ENCODE peak calls at places on chromosomes 7 and 10, in eight cellular contexts. J is T-helper 17 cell; L is SK-N-DZ; H is CD8-positive, alpha-beta memory T cell; R is Calu3; W is naive thymus-derived CD4-positive, alpha-beta T cell; I is fibroblast of mammary gland; F is caudate nucleus. X is an unnamed sample.

GRCh38 chr7:10460474-10460873 is 513.2 kb upstream of the PHF14 start:
- DNase-seq in J (no peak), L (no peak), H (no peak), R (no peak), W (no peak), I (no peak), F (no peak), X (no peak)

GRCh38 chr10:6406220-6407033 is 173.6 kb downstream of the PRKCQ start:
- DNase-seq in J (no peak), L (no peak), H (no peak), R (peak; percentile 52), W (peak; percentile 15), I (peak; percentile 46), F (no peak), X (peak; percentile 63)

GRCh38 chr7:92768501-92769360 is 67.6 kb downstream of the CDK6 start:
- DNase-seq in J (no peak), L (peak; percentile 100), H (no peak), R (no peak), W (no peak), I (peak; percentile 76), F (no peak), X (no peak)

GRCh38 chr10:96369890-96370574 is 11.2 kb upstream of the OPALIN start:
- DNase-seq in J (no peak), L (no peak), H (no peak), R (peak; percentile 60), W (no peak), I (peak; percentile 23), F (peak; percentile 20), X (no peak)

GRCh38 chr10:124344266-124344590 is 74.5 kb downstream of the OAT start:
- DNase-seq in J (no peak), L (no peak), H (no peak), R (no peak), W (no peak), I (no peak), F (no peak), X (no peak)

GRCh38 chr7:156021476-156021875 is 209.2 kb upstream of the SHH start:
- DNase-seq in J (no peak), L (no peak), H (no peak), R (no peak), W (no peak), I (no peak), F (no peak), X (no peak)

GRCh38 chr10:47048533-47048905 is 137.3 kb downstream of the PTPN20 start:
- DNase-seq in J (no peak), L (no peak), H (no peak), R (no peak), W (no peak), I (no peak), F (no peak), X (no peak)

GRCh38 chr7:108114117-108114841 is 15.9 kb downstream of the LAMB4 start:
- DNase-seq in J (no peak), L (peak; percentile 31), H (no peak), R (peak; percentile 19), W (peak; percentile 5), I (no peak), F (no peak), X (no peak)

GRCh38 chr7:27129729-27130539 is 623 bp downstream of the HOXA4 start:
- DNase-seq in J (no peak), L (no peak), H (no peak), R (no peak), W (no peak), I (no peak), F (no peak), X (peak; percentile 77)

GRCh38 chr7:77532247-77532646 is 4.8 kb upstream of the PTPN12 start:
- DNase-seq in J (no peak), L (no peak), H (no peak), R (no peak), W (no peak), I (no peak), F (no peak), X (no peak)

GRCh38 chr10:17597386-17597785 is 19.8 kb downstream of the HACD1 start:
- DNase-seq in J (no peak), L (no peak), H (no peak), R (no peak), W (no peak), I (no peak), F (no peak), X (no peak)

GRCh38 chr7:3159039-3159438 is 115.4 kb upstream of the CARD11 start:
- DNase-seq in J (no peak), L (no peak), H (no peak), R (no peak), W (no peak), I (no peak), F (no peak), X (no peak)

GRCh38 chr7:2138146-2138765 is 94.5 kb downstream of the MAD1L1 start:
- DNase-seq in J (no peak), L (peak; percentile 85), H (no peak), R (no peak), W (peak; percentile 60), I (no peak), F (no peak), X (no peak)

GRCh38 chr10:79149662-79150443 is 81.1 kb downstream of the ZMIZ1 start:
- DNase-seq in J (no peak), L (no peak), H (peak; percentile 11), R (peak; percentile 80), W (peak; percentile 21), I (peak; percentile 81), F (no peak), X (peak; percentile 87)

GRCh38 chr10:124009616-124010015 is 83.8 kb downstream of the CHST15 start:
- DNase-seq in J (no peak), L (no peak), H (no peak), R (no peak), W (no peak), I (peak; percentile 24), F (no peak), X (no peak)

GRCh38 chr10:57098146-57098545 is 737.1 kb upstream of the ZWINT start:
- DNase-seq in J (no peak), L (no peak), H (no peak), R (no peak), W (no peak), I (no peak), F (no peak), X (no peak)

GRCh38 chr7:135584362-135585353 is 26.9 kb downstream of the NUP205 start:
- DNase-seq in J (no peak), L (no peak), H (no peak), R (no peak), W (no peak), I (peak; percentile 39), F (no peak), X (no peak)

X was measured in AG20443.